ENCODE peak calls at places on chromosomes 1 and 21, in six cellular contexts. N is HepG2, X is SK-N-SH, O is H1, V is K562, E is GM12878. K is an unnamed sample.

GRCh38 chr1:57489342-57490036 is 65.6 kb upstream of the DAB1 start:
- DNase-seq in N (no peak), X (no peak), O (no peak), V (no peak), E (no peak), K (no peak)

GRCh38 chr1:166870584-166870983 is 5.5 kb downstream of the TADA1 start:
- DNase-seq in N (peak), X (no peak), O (no peak), V (no peak), E (no peak), K (no peak)

GRCh38 chr1:64038965-64039926 is 164.2 kb upstream of the UBE2U start:
- DNase-seq in N (no peak), X (peak), O (no peak), V (no peak), E (no peak), K (no peak)

GRCh38 chr1:151820940-151821339 is 10.7 kb downstream of the RORC start:
- DNase-seq in N (no peak), X (peak), O (no peak), V (no peak), E (no peak), K (no peak)

GRCh38 chr1:24321150-24321549 is 2.0 kb downstream of the GRHL3 start:
- DNase-seq in N (no peak), X (peak), O (no peak), V (no peak), E (no peak), K (no peak)

GRCh38 chr1:217135987-217136894 is 413.0 kb upstream of the ESRRG start:
- DNase-seq in N (no peak), X (peak), O (no peak), V (no peak), E (no peak), K (no peak)

GRCh38 chr1:167092653-167093052 is 1.2 kb upstream of the STYXL2 start:
- DNase-seq in N (no peak), X (no peak), O (no peak), V (no peak), E (no peak), K (no peak)

GRCh38 chr1:178580876-178581275 is 68.0 kb downstream of the TEX35 start:
- DNase-seq in N (no peak), X (no peak), O (no peak), V (no peak), E (no peak), K (no peak)

DNA sequence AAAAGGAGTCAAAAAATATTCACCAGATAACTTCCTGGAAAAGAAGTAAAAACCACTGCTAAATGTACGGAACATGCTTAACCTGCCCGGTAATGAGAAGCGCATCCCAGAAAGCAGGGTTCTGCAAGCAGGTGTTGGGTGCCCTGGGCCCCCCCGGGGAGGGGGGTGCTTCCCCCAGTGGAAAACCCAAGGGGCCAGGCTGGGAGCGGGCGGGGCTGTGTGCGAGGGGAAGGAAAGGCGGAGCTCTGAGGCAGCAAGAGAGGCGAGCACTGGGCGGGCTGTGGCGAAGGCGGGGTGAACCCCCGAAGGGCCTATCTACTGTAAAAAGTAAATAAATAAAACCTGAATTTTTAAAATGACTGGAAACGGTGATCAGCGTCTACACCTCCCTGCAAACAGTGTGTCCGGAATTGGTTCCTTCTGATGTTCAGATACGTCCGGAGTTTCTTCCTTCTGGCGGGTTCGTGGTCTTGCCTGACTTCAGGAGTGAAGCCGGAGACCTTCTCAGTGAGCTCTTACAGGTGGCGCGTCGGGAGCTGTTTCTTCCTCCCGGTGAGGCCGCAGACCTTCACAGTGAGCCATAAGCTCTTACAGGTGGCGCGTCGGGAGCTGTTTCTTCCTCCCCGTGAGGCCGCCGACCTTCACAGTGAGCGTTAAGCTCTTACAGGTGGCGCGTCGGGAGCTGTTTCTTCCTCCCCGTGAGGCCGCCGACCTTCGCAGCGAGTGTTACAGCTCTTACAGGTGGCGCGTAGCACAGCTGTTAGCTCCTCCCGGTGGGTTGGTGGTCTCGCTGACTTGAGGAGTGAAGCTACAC is 13.4 kb downstream of the FTCD start:
- DNase-seq in N (no peak), X (no peak), O (no peak), V (no peak), E (no peak), K (no peak)
- TF ChIP-seq GABPA in N (no peak), X (no peak), O (no peak), V (no peak), E (no peak), K (no peak)

GRCh38 chr1:53838654-53838974 is 518 bp upstream of the NDC1 start:
- DNase-seq in N (no peak), X (no peak), O (no peak), V (no peak), E (no peak), K (no peak)
- H3K4me3 ChIP-seq in N (no peak), X (peak), O (peak), V (peak), E (peak), K (no peak)

GRCh38 chr1:8985915-8986813 is 40.1 kb downstream of the SLC2A7 start:
- DNase-seq in N (peak), X (no peak), O (no peak), V (no peak), E (no peak), K (no peak)
- TF ChIP-seq GABPA in N (no peak), X (no peak), O (no peak), V (no peak), E (no peak), K (no peak)

GRCh38 chr1:226126824-226127591 is 59.5 kb downstream of the ACBD3 start:
- DNase-seq in N (no peak), X (no peak), O (no peak), V (no peak), E (no peak), K (no peak)

GRCh38 chr1:226125831-226126230 is 60.7 kb downstream of the ACBD3 start:
- DNase-seq in N (no peak), X (peak), O (no peak), V (no peak), E (no peak), K (no peak)

GRCh38 chr1:226129230-226129629 is 57.3 kb downstream of the ACBD3 start:
- DNase-seq in N (no peak), X (no peak), O (no peak), V (no peak), E (no peak), K (no peak)

GRCh38 chr1:226131639-226132038 is 54.9 kb downstream of the ACBD3 start:
- DNase-seq in N (no peak), X (peak), O (no peak), V (peak), E (no peak), K (no peak)

GRCh38 chr1:226128487-226129075 is 58.0 kb downstream of the ACBD3 start:
- DNase-seq in N (peak), X (peak), O (no peak), V (no peak), E (no peak), K (no peak)
- H3K4me3 ChIP-seq in N (peak), X (no peak), O (no peak), V (no peak), E (peak), K (no peak)

GRCh38 chr1:21318057-21318713 is 27.9 kb upstream of the ECE1 start:
- DNase-seq in N (no peak), X (no peak), O (no peak), V (no peak), E (no peak), K (no peak)

GRCh38 chr1:21314797-21315396 is 24.6 kb upstream of the ECE1 start:
- DNase-seq in N (no peak), X (no peak), O (no peak), V (no peak), E (no peak), K (no peak)

GRCh38 chr1:21318714-21319159 is 28.5 kb upstream of the ECE1 start:
- DNase-seq in N (no peak), X (no peak), O (no peak), V (no peak), E (no peak), K (no peak)

GRCh38 chr1:21317690-21318043 is 27.4 kb upstream of the ECE1 start:
- DNase-seq in N (no peak), X (no peak), O (no peak), V (no peak), E (no peak), K (no peak)

GRCh38 chr1:21317035-21317689 is 26.9 kb upstream of the ECE1 start:
- DNase-seq in N (no peak), X (no peak), O (no peak), V (no peak), E (no peak), K (no peak)
- TF ChIP-seq GABPA in N (no peak), X (no peak), O (no peak), V (no peak), E (no peak), K (no peak)

K was measured in HL-60.